ENCODE peak calls at places on chromosomes 13 and 19, in six cellular contexts. One of them, this sample, is unnamed.

GRCh38 chr13:32427852-32428580 is at the start of gene N4BP2L1:
- DNase-seq in mesothelial cell of epicardium: peak
- DNase-seq in breast epithelium: peak
- DNase-seq in cardiac fibroblast: peak
- DNase-seq in psoas muscle: peak
- DNase-seq in AG09319: no peak
- DNase-seq in this sample: peak

GRCh38 chr19:17739121-17739875 is 12.0 kb upstream of the FCHO1 start:
- DNase-seq in cardiac fibroblast: no peak
- DNase-seq in mesothelial cell of epicardium: no peak
- DNase-seq in psoas muscle: no peak
- DNase-seq in AG09319: no peak
- DNase-seq in breast epithelium: no peak
- DNase-seq in this sample: no peak

GRCh38 chr13:50082426-50083283 is 67.4 kb downstream of the KCNRG start:
- DNase-seq in AG09319: no peak
- DNase-seq in breast epithelium: no peak
- DNase-seq in mesothelial cell of epicardium: peak
- DNase-seq in psoas muscle: peak
- DNase-seq in cardiac fibroblast: peak
- DNase-seq in this sample: peak

GRCh38 chr19:12786149-12786870 is 5.0 kb upstream of the JUNB start:
- DNase-seq in psoas muscle: peak
- DNase-seq in breast epithelium: peak
- DNase-seq in AG09319: no peak
- DNase-seq in cardiac fibroblast: no peak
- DNase-seq in mesothelial cell of epicardium: no peak
- DNase-seq in this sample: no peak

GRCh38 chr19:48513289-48514122 is 1.9 kb upstream of the LMTK3 start:
- DNase-seq in breast epithelium: no peak
- DNase-seq in psoas muscle: peak
- DNase-seq in mesothelial cell of epicardium: no peak
- DNase-seq in AG09319: peak
- DNase-seq in cardiac fibroblast: peak
- DNase-seq in this sample: peak

GRCh38 chr19:45160870-45161714 is at the start of gene NKPD1:
- DNase-seq in cardiac fibroblast: no peak
- DNase-seq in breast epithelium: peak
- DNase-seq in mesothelial cell of epicardium: no peak
- DNase-seq in psoas muscle: no peak
- DNase-seq in AG09319: no peak
- DNase-seq in this sample: no peak

GRCh38 chr13:29230446-29230845 is 365.0 kb downstream of the SLC7A1 start:
- DNase-seq in cardiac fibroblast: no peak
- DNase-seq in mesothelial cell of epicardium: no peak
- DNase-seq in psoas muscle: no peak
- DNase-seq in AG09319: no peak
- DNase-seq in breast epithelium: no peak
- DNase-seq in this sample: no peak

GRCh38 chr19:38513762-38514167 is 80.3 kb downstream of the RYR1 start:
- DNase-seq in AG09319: no peak
- DNase-seq in breast epithelium: no peak
- DNase-seq in psoas muscle: no peak
- DNase-seq in cardiac fibroblast: no peak
- DNase-seq in mesothelial cell of epicardium: no peak
- DNase-seq in this sample: no peak

GRCh38 chr13:47481521-47481920 is 519.6 kb downstream of the SUCLA2 start:
- DNase-seq in breast epithelium: no peak
- DNase-seq in cardiac fibroblast: no peak
- DNase-seq in AG09319: no peak
- DNase-seq in psoas muscle: no peak
- DNase-seq in mesothelial cell of epicardium: no peak
- DNase-seq in this sample: no peak

GRCh38 chr19:6228523-6229215 is 51.1 kb downstream of the MLLT1 start:
- DNase-seq in breast epithelium: no peak
- DNase-seq in AG09319: no peak
- DNase-seq in mesothelial cell of epicardium: peak
- DNase-seq in cardiac fibroblast: no peak
- DNase-seq in psoas muscle: peak
- DNase-seq in this sample: no peak

GRCh38 chr19:16896913-16897571 is 8.2 kb downstream of the F2RL3 start:
- DNase-seq in psoas muscle: peak
- DNase-seq in cardiac fibroblast: peak
- DNase-seq in AG09319: peak
- DNase-seq in mesothelial cell of epicardium: peak
- DNase-seq in breast epithelium: peak
- DNase-seq in this sample: peak

GRCh38 chr13:23433171-23434153 is at the start of gene SACS:
- DNase-seq in cardiac fibroblast: peak
- DNase-seq in breast epithelium: no peak
- DNase-seq in psoas muscle: peak
- DNase-seq in AG09319: no peak
- DNase-seq in mesothelial cell of epicardium: no peak
- DNase-seq in this sample: peak
- TF ChIP-seq CTCF in cardiac fibroblast: no peak
- TF ChIP-seq CTCF in breast epithelium: no peak
- TF ChIP-seq CTCF in psoas muscle: no peak
- TF ChIP-seq CTCF in AG09319: no peak
- TF ChIP-seq CTCF in mesothelial cell of epicardium: no peak
- TF ChIP-seq CTCF in this sample: no peak

DNA sequence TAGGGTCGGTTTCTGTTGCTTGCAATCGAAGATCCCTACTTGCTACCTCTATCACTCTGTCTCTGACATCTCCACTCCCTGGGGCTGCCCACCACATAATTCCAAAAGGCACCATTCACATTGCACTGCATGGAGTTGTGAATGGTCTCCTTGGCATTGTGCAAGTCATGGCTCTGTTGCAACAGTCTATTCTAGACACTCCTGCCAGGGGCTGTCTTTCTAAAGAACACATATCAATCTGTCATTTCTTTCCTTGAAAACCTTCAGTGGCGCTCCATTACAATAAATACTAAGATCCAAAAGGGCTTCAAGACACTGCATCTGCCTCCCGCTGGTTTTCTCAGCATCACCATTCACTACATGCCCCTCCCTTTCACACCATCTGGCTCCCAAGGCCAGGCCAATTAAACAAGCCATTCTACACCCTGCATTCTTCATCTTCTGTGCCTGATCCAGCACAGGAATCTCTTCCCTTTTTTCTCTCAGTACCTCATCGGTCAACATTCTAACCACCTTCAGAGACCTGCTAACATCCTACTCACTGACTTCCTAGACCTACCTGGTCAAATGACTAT is 32.2 kb upstream of the TM9SF2 start:
- DNase-seq in breast epithelium: no peak
- DNase-seq in mesothelial cell of epicardium: no peak
- DNase-seq in cardiac fibroblast: peak
- DNase-seq in psoas muscle: no peak
- DNase-seq in AG09319: no peak
- DNase-seq in this sample: peak
- TF ChIP-seq CTCF in breast epithelium: no peak
- TF ChIP-seq CTCF in mesothelial cell of epicardium: no peak
- TF ChIP-seq CTCF in cardiac fibroblast: no peak
- TF ChIP-seq CTCF in psoas muscle: no peak
- TF ChIP-seq CTCF in AG09319: no peak
- TF ChIP-seq CTCF in this sample: no peak

GRCh38 chr13:43478178-43478577 is 308.6 kb downstream of the ENOX1 start:
- DNase-seq in AG09319: no peak
- DNase-seq in breast epithelium: no peak
- DNase-seq in mesothelial cell of epicardium: no peak
- DNase-seq in cardiac fibroblast: no peak
- DNase-seq in psoas muscle: no peak
- DNase-seq in this sample: no peak

GRCh38 chr13:43472980-43473379 is 313.8 kb downstream of the ENOX1 start:
- DNase-seq in AG09319: no peak
- DNase-seq in psoas muscle: no peak
- DNase-seq in cardiac fibroblast: peak
- DNase-seq in mesothelial cell of epicardium: no peak
- DNase-seq in breast epithelium: no peak
- DNase-seq in this sample: no peak

GRCh38 chr13:43473437-43473836 is 313.3 kb downstream of the ENOX1 start:
- DNase-seq in mesothelial cell of epicardium: no peak
- DNase-seq in AG09319: no peak
- DNase-seq in breast epithelium: no peak
- DNase-seq in cardiac fibroblast: peak
- DNase-seq in psoas muscle: no peak
- DNase-seq in this sample: no peak

GRCh38 chr13:43472344-43472743 is 314.4 kb downstream of the ENOX1 start:
- DNase-seq in AG09319: no peak
- DNase-seq in cardiac fibroblast: no peak
- DNase-seq in psoas muscle: no peak
- DNase-seq in mesothelial cell of epicardium: no peak
- DNase-seq in breast epithelium: no peak
- DNase-seq in this sample: no peak

DNA sequence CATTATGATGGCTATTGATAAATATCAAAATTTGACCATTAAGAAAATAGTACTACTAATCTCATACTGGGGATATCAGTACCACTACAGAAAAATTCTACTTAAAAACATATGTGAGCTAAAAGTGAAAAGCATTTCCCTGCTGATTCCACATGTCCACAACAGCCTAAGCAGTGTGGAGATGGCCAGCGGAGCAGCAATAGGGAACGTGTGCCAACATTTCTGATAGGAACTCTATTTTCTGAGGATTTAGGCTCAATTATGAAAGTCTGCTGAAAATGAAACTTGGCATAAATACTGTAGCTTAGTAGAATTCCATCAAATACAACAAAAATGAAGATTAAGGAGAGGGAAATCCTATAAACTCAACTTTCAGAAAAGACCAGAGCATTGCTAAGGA is 311.6 kb downstream of the ENOX1 start:
- DNase-seq in breast epithelium: no peak
- DNase-seq in mesothelial cell of epicardium: no peak
- DNase-seq in cardiac fibroblast: no peak
- DNase-seq in AG09319: no peak
- DNase-seq in psoas muscle: no peak
- DNase-seq in this sample: no peak
- TF ChIP-seq CTCF in breast epithelium: no peak
- TF ChIP-seq CTCF in mesothelial cell of epicardium: no peak
- TF ChIP-seq CTCF in cardiac fibroblast: no peak
- TF ChIP-seq CTCF in AG09319: no peak
- TF ChIP-seq CTCF in psoas muscle: no peak
- TF ChIP-seq CTCF in this sample: no peak

GRCh38 chr13:45340422-45341033 is 455 bp downstream of the TPT1 start:
- DNase-seq in psoas muscle: peak
- DNase-seq in mesothelial cell of epicardium: peak
- DNase-seq in breast epithelium: peak
- DNase-seq in cardiac fibroblast: peak
- DNase-seq in AG09319: peak
- DNase-seq in this sample: peak
- TF ChIP-seq CTCF in psoas muscle: peak
- TF ChIP-seq CTCF in mesothelial cell of epicardium: peak
- TF ChIP-seq CTCF in breast epithelium: peak
- TF ChIP-seq CTCF in cardiac fibroblast: peak
- TF ChIP-seq CTCF in AG09319: peak
- TF ChIP-seq CTCF in this sample: peak

DNA sequence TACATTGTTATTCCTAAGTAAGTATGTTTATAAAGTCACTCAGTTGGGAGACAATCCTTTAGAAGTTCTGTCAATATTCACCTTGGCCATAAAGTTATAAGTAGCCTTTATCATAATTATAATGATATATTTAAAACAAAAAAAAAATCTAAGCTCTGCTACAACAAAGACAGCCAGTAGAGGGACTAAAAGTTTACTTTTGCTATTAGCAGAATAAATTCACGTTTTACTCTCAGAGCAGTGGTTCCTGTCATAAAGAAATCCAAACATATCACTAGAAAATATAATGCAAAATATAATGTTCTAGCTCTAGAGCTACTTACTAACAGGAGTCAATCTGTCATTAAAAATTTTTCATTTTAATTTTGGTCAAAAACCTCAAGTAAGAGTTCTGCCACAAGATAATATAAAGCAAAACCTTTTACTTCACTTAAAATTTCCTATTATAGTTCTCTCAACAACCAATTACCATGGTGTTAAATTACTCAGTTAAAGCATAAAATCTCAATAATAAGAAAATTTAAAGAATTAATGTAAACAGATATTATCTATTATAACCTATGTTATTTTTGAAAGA is 17.7 kb downstream of the INTS6 start:
- DNase-seq in cardiac fibroblast: peak
- DNase-seq in AG09319: no peak
- DNase-seq in psoas muscle: no peak
- DNase-seq in breast epithelium: no peak
- DNase-seq in mesothelial cell of epicardium: no peak
- DNase-seq in this sample: peak
- TF ChIP-seq CTCF in cardiac fibroblast: peak
- TF ChIP-seq CTCF in AG09319: peak
- TF ChIP-seq CTCF in psoas muscle: peak
- TF ChIP-seq CTCF in breast epithelium: peak
- TF ChIP-seq CTCF in mesothelial cell of epicardium: peak
- TF ChIP-seq CTCF in this sample: peak

This sample was measured in fibroblast of mammary gland.